ENCODE peak calls at places on chromosome 7, in six cellular contexts. H is ascending aorta, M is stomach, K is brain microvascular endothelial cell, G is PC-3, Z is fibroblast of pulmonary artery. W is an unnamed sample.

GRCh38 chr7:119931230-119931824 is 341.6 kb upstream of the KCND2 start:
- DNase-seq in H (no peak), M (no peak), K (no peak), G (no peak), Z (no peak), W (no peak)

GRCh38 chr7:80428161-80429054 is 83.5 kb downstream of the GNAT3 start:
- DNase-seq in H (no peak), M (no peak), K (peak; percentile 57), G (peak; percentile 73), Z (peak; percentile 84), W (no peak)

GRCh38 chr7:140214075-140214684 is 37.4 kb upstream of the KDM7A start:
- DNase-seq in H (no peak), M (peak; percentile 92), K (no peak), G (peak; percentile 67), Z (peak; percentile 40), W (no peak)

GRCh38 chr7:89607797-89608196 is 546.5 kb upstream of the STEAP1 start:
- DNase-seq in H (no peak), M (no peak), K (no peak), G (no peak), Z (no peak), W (no peak)

GRCh38 chr7:339696-340095 is 49.7 kb downstream of the FOXL3 start:
- DNase-seq in H (no peak), M (no peak), K (no peak), G (no peak), Z (no peak), W (no peak)

GRCh38 chr7:84686373-84686772 is 491.8 kb upstream of the SEMA3A start:
- DNase-seq in H (no peak), M (no peak), K (peak; percentile 19), G (no peak), Z (no peak), W (no peak)

GRCh38 chr7:38000272-38000671 is 79.8 kb downstream of the EPDR1 start:
- DNase-seq in H (no peak), M (no peak), K (no peak), G (no peak), Z (no peak), W (no peak)

GRCh38 chr7:85583225-85583672 is 396.4 kb upstream of the SEMA3D start:
- DNase-seq in H (no peak), M (no peak), K (no peak), G (no peak), Z (no peak), W (no peak)

GRCh38 chr7:142181211-142181610 is 69.7 kb downstream of the MGAM2 start:
- DNase-seq in H (no peak), M (no peak), K (no peak), G (no peak), Z (no peak), W (no peak)

GRCh38 chr7:107843184-107843583 is 40.2 kb upstream of the SLC26A3 start:
- DNase-seq in H (no peak), M (no peak), K (no peak), G (no peak), Z (no peak), W (no peak)

GRCh38 chr7:157518514-157519175 is 181.8 kb downstream of the DNAJB6 start:
- DNase-seq in H (no peak), M (no peak), K (no peak), G (no peak), Z (no peak), W (no peak)

GRCh38 chr7:110568932-110569331 is 522.0 kb upstream of the LRRN3 start:
- DNase-seq in H (no peak), M (no peak), K (no peak), G (no peak), Z (no peak), W (no peak)

GRCh38 chr7:12257582-12257981 is 46.5 kb downstream of the TMEM106B start:
- DNase-seq in H (no peak), M (no peak), K (peak; percentile 36), G (peak; percentile 15), Z (peak; percentile 25), W (no peak)

GRCh38 chr7:142637240-142637639 is 112.0 kb upstream of the PRSS1 start:
- DNase-seq in H (no peak), M (no peak), K (no peak), G (no peak), Z (no peak), W (no peak)

GRCh38 chr7:73894851-73895441 is 34.0 kb downstream of the TMEM270 start:
- DNase-seq in H (peak; percentile 92), M (no peak), K (peak; percentile 89), G (peak; percentile 82), Z (peak; percentile 64), W (peak; percentile 79)

GRCh38 chr7:51592822-51593221 is 276.2 kb upstream of the COBL start:
- DNase-seq in H (no peak), M (no peak), K (no peak), G (no peak), Z (no peak), W (no peak)

GRCh38 chr7:153910604-153911003 is 141.6 kb upstream of the DPP6 start:
- DNase-seq in H (no peak), M (no peak), K (no peak), G (no peak), Z (no peak), W (no peak)

GRCh38 chr7:157271991-157272324 is 64.8 kb upstream of the DNAJB6 start:
- DNase-seq in H (peak; percentile 81), M (peak; percentile 76), K (peak; percentile 99), G (peak; percentile 58), Z (peak; percentile 99), W (peak; percentile 25)

GRCh38 chr7:18520450-18521235 is 25.1 kb downstream of the HDAC9 start:
- DNase-seq in H (no peak), M (no peak), K (peak; percentile 47), G (peak; percentile 68), Z (peak; percentile 69), W (peak; percentile 81)

DNA sequence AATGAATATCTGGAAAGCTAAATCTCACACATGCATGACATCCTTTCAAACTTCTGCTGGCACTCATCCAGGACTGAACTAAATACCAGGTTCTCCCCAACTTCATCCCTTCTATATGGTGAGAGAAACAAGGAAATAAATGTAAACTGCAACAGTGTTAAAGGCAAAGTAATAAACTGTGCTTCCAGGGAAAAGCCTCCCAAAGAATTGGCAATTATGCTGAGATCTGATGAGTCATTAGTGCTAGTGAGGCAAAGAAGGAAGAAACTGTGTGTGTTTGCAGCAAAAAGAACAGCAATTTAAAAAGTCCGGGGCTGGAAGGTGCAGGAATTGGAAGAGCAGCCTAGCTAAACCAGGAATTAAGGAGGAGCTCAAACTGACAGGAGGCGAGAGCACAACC is 64.4 kb downstream of the HERPUD2 start:
- DNase-seq in H (no peak), M (no peak), K (peak; percentile 12), G (peak; percentile 40), Z (peak; percentile 62), W (no peak)
- TF ChIP-seq CTCF in H (no peak), M (no peak), K (no peak), G (no peak), Z (no peak), W (no peak)

DNA sequence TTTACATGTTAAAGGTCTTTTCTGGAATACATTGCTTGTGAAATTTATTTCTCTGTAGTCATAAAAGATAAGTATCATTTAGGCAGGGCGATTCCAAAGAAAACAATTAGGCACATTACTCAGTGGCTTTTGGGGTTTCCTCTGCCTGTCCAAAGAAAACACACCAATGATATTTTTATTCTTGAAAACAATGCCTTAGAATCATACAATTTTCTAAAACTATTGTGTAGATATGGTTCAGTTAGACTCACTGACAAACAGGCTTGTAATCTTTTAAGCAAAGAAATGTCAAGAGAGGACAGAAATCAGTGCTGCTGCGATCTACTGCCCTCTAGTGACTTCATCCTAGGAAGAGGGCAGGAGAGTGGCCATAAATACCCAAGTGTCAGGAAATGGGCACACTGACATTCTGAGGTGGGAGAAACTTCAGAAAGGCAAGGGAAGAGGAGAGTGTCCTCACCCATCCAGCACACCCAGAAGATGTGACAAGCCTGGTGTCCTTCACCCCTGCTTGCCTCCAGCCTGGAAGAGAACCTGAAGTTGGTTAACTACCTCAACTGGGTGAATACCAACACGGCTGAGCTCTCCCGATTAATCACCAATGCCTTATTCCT is 120.5 kb downstream of the GALNT11 start:
- DNase-seq in H (no peak), M (no peak), K (peak; percentile 70), G (peak; percentile 56), Z (peak; percentile 84), W (peak; percentile 11)
- H3K4me3 ChIP-seq in H (no peak overlapping the region), M (no peak overlapping the region), K (no peak overlapping the region), G (no peak overlapping the region), Z (no peak overlapping the region), W (no peak overlapping the region)

DNA sequence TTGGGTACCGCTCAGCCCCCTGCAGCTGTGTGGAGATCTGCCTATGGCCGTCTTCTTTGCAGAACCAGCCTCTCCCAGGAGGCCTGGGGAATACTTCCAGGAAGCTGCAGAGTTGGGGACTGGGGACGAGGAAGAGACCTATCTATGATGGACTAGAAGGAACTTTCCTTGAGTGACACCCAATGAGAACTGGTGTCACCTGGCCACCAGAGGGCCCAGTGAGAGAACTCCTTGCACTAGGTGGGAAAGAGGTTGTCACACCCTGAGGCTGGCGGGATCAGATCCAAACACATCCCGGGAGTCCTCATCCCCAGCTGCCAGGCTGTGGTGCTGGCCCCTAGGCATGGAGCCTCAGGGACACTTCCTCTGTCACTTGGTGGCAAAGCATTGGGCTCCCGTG is 4.9 kb upstream of the GRID2IP start:
- DNase-seq in H (no peak), M (peak; percentile 27), K (no peak), G (peak; percentile 43), Z (no peak), W (no peak)
- TF ChIP-seq CTCF in H (no peak), M (no peak), K (peak; percentile 7), G (peak; percentile 51), Z (no peak), W (peak; percentile 10)

GRCh38 chr7:137903382-137904169 is 56.8 kb upstream of the DGKI start:
- DNase-seq in H (no peak), M (peak; percentile 60), K (peak; percentile 69), G (peak; percentile 72), Z (peak; percentile 86), W (no peak)

GRCh38 chr7:137900137-137900536 is 53.4 kb upstream of the DGKI start:
- DNase-seq in H (no peak), M (no peak), K (no peak), G (no peak), Z (no peak), W (no peak)

GRCh38 chr7:137904826-137905225 is 58.1 kb upstream of the DGKI start:
- DNase-seq in H (no peak), M (no peak), K (no peak), G (no peak), Z (no peak), W (no peak)

GRCh38 chr7:137895301-137896201 is 48.8 kb upstream of the DGKI start:
- DNase-seq in H (no peak), M (no peak), K (no peak), G (no peak), Z (no peak), W (no peak)

DNA sequence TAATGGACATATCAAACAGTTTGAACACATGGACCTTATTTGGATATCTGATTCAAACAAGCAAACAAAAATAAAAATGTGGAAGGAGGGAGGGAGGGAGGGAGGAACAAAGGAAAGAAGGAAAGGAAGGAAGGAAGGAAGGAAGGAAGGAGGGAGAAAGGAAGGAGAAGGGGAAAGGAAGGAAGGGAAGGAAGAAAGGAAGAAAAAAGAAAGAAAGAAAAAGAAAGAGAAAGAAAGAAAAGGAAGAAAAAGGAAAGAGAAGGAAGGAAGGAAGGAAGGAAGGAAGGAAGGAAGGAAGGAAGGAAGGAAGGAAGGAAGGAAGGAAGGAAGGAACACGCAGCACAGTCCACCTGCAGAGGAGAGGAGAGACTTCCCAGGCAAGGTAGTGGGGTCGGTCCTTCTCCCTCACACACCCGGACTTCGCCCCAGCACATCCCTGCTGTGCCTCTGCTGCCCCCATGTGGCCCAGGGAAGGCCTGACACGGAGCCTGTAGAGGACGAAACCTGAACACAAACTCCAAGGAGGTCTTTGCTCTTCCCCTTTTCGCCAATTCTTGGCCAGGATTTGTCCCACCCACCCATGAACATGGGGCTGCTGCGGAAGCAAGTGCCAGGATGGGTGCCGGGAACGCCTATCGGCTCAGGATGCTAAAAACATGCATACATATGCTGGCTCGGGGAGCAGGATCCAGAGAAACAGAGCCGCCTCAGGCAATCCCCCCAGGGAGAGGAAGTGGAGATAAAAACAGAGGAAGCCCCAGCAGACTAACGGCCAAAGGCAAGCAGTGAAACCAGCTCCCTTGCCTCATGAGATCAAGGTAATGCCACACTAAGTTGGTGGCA is 52.3 kb upstream of the DGKI start:
- DNase-seq in H (peak; percentile 58), M (peak; percentile 83), K (peak; percentile 67), G (peak; percentile 75), Z (peak; percentile 79), W (no peak)
- H3K4me3 ChIP-seq in H (no peak overlapping the region), M (peak overlapping the region; percentile 19), K (peak overlapping the region; percentile 15), G (no peak overlapping the region), Z (no peak overlapping the region), W (no peak overlapping the region)

W was measured in retinal pigment epithelial cell.